ENCODE peak calls at places on chromosome 10, in four cellular contexts. N is upper lobe of left lung, M is esophagus muscularis mucosa, D is HepG2. C is an unnamed sample.

GRCh38 chr10:100357073-100357858 is 10.2 kb downstream of the SCD start:
- DNase-seq in M (no peak), N (no peak), D (no peak), C (no peak)

GRCh38 chr10:76324283-76324682 is 892.9 kb downstream of the LRMDA start:
- DNase-seq in M (no peak), N (no peak), D (no peak), C (no peak)

GRCh38 chr10:71864861-71865473 is 13.9 kb upstream of the PSAP start:
- DNase-seq in N (no peak), D (no peak), M (no peak), C (no peak)

GRCh38 chr10:95501203-95502094 is 59.7 kb downstream of the SORBS1 start:
- DNase-seq in D (peak; percentile 38), N (no peak), M (no peak), C (no peak)

GRCh38 chr10:8181496-8182174 is 127.1 kb downstream of the GATA3 start:
- DNase-seq in N (no peak), M (peak; percentile 42), D (peak; percentile 9), C (no peak)

GRCh38 chr10:119409906-119410305 is 132.6 kb downstream of the RGS10 start:
- DNase-seq in N (peak; percentile 89), D (peak; percentile 75), M (no peak), C (no peak)

GRCh38 chr10:10794056-10794455 is 223.6 kb upstream of the CELF2 start:
- DNase-seq in N (no peak), D (no peak), M (no peak), C (no peak)

GRCh38 chr10:130470286-130470685 is 334.1 kb downstream of the GLRX3 start:
- DNase-seq in M (no peak), D (no peak), N (peak; percentile 40), C (no peak)

GRCh38 chr10:88735661-88736060 is 24.2 kb upstream of the LIPN start:
- DNase-seq in D (no peak), M (no peak), N (no peak), C (no peak)

GRCh38 chr10:129655007-129655678 is 188.1 kb downstream of the MGMT start:
- DNase-seq in M (peak; percentile 82), D (no peak), N (peak; percentile 60), C (no peak)

GRCh38 chr10:126842836-126843235 is 62.4 kb upstream of the DOCK1 start:
- DNase-seq in N (no peak), M (peak; percentile 47), D (no peak), C (no peak)

GRCh38 chr10:128268015-128268722 is 141.9 kb upstream of the MKI67 start:
- DNase-seq in D (peak; percentile 33), N (no peak), M (no peak), C (no peak)

GRCh38 chr10:109429956-109430760 is 493.2 kb downstream of the XPNPEP1 start:
- DNase-seq in D (no peak), M (no peak), N (no peak), C (no peak)

GRCh38 chr10:43958964-43959363 is 310.3 kb upstream of the ZNF32 start:
- DNase-seq in N (no peak), M (peak; percentile 82), D (no peak), C (no peak)

GRCh38 chr10:82692458-82692857 is 817.5 kb downstream of the NRG3 start:
- DNase-seq in D (no peak), N (no peak), M (no peak), C (no peak)

GRCh38 chr10:37381271-37381670 is 255.9 kb downstream of the ANKRD30A start:
- DNase-seq in N (no peak), M (no peak), D (no peak), C (no peak)

GRCh38 chr10:93074137-93074596 is 474 bp downstream of the CYP26A1 start:
- DNase-seq in M (peak; percentile 82), N (no peak), D (no peak), C (no peak)

GRCh38 chr10:9294865-9295264 is 1240.4 kb downstream of the GATA3 start:
- DNase-seq in D (no peak), M (no peak), N (no peak), C (no peak)

GRCh38 chr10:7449063-7449695 is 38.3 kb upstream of the SFMBT2 start:
- DNase-seq in M (no peak), D (no peak), N (no peak), C (no peak)

GRCh38 chr10:13257621-13258150 is 23.5 kb upstream of the UCMA start:
- DNase-seq in N (no peak), D (no peak), M (no peak), C (no peak)

GRCh38 chr10:6406220-6407033 is 173.6 kb downstream of the PRKCQ start:
- DNase-seq in D (peak; percentile 8), M (no peak), N (no peak), C (no peak)

GRCh38 chr10:33859319-33860022 is 525.0 kb upstream of the NRP1 start:
- DNase-seq in N (no peak), D (no peak), M (peak; percentile 21), C (no peak)

GRCh38 chr10:90125966-90126600 is 424.7 kb downstream of the KIF20B start:
- DNase-seq in D (no peak), M (no peak), N (no peak), C (no peak)

GRCh38 chr10:42988069-42988468 is 88.8 kb upstream of the RET start:
- DNase-seq in N (no peak), M (peak; percentile 60), D (no peak), C (no peak)

GRCh38 chr10:124303662-124304418 is 114.9 kb downstream of the OAT start:
- DNase-seq in D (no peak), N (no peak), M (no peak), C (no peak)

GRCh38 chr10:665579-666091 is 23.8 kb downstream of the DIP2C start:
- DNase-seq in D (no peak), N (peak; percentile 55), M (no peak), C (no peak)

GRCh38 chr10:71622656-71623055 is 96.9 kb downstream of the C10orf105 start:
- DNase-seq in D (no peak), N (no peak), M (no peak), C (no peak)

GRCh38 chr10:129161184-129161583 is 305.9 kb upstream of the MGMT start:
- DNase-seq in D (no peak), M (peak; percentile 42), N (no peak), C (no peak)

GRCh38 chr10:133356953-133357292 is 896 bp downstream of the FUOM start:
- DNase-seq in D (no peak), M (no peak), N (no peak), C (no peak)

GRCh38 chr10:114271014-114271778 is 32.1 kb downstream of the VWA2 start:
- DNase-seq in N (no peak), M (no peak), D (no peak), C (peak; percentile 68)

GRCh38 chr10:100750291-100751210 is 5.2 kb downstream of the PAX2 start:
- DNase-seq in N (no peak), D (no peak), M (no peak), C (no peak)

GRCh38 chr10:95401704-95402469 is 111.1 kb upstream of the PDLIM1 start:
- DNase-seq in D (no peak), M (no peak), N (no peak), C (no peak)

GRCh38 chr10:28922127-28922526 is 244.8 kb downstream of the BAMBI start:
- DNase-seq in M (peak; percentile 26), D (peak; percentile 62), N (no peak), C (no peak)

GRCh38 chr10:114413398-114413797 is 9.1 kb upstream of the AFAP1L2 start:
- DNase-seq in D (no peak), M (no peak), N (no peak), C (no peak)

GRCh38 chr10:52759154-52759553 is 13.4 kb downstream of the MBL2 start:
- DNase-seq in M (peak; percentile 55), D (no peak), N (no peak), C (no peak)

GRCh38 chr10:100744980-100745881 is at the start of gene PAX2:
- DNase-seq in D (no peak), M (no peak), N (peak; percentile 83), C (no peak)

GRCh38 chr10:97169063-97169462 is 16.7 kb downstream of the SLIT1 start:
- DNase-seq in D (no peak), N (no peak), M (no peak), C (no peak)

GRCh38 chr10:52212802-52213510 is 101.1 kb upstream of the DKK1 start:
- DNase-seq in D (peak; percentile 64), M (no peak), N (no peak), C (no peak)

GRCh38 chr10:121700416-121700815 is 102.2 kb upstream of the FGFR2 start:
- DNase-seq in D (no peak), M (no peak), N (no peak), C (no peak)
- TF ChIP-seq CTCF in D (no peak), M (no peak), N (no peak), C (no peak)

DNA sequence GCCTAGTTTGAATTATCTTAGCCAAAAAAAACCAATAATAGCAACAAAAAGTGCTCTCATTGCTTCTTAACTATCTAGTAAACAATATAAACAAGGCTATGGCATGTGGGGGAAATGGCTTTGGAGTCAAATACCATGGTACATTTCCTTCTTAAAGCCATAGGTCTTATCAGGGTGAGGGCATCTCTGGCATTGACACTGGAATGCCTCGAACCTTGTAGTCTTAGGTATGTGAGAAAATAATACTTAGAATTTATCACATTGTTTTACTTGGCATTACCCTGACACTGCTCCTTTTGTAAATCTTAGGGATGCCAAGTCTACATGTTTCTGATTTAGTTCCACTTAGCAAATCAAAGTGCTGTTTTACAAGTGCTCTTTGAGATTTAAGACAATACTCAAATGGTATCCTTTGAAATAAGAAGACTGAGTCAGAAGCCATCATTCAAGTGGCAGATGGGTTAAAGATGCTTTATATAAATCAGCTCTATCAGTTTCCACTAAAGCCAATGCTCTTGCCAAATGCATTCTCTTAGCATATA is 155.3 kb downstream of the HPSE2 start:
- DNase-seq in N (no peak), D (no peak), M (no peak), C (no peak)
- TF ChIP-seq POLR2AphosphoS5 in N (no peak), D (no peak), M (no peak), C (no peak)

GRCh38 chr10:49218480-49218879 is 30.3 kb upstream of the TMEM273 start:
- DNase-seq in N (no peak), D (no peak), M (no peak), C (no peak)
- TF ChIP-seq CTCF in N (no peak), D (no peak), M (no peak), C (no peak)

DNA sequence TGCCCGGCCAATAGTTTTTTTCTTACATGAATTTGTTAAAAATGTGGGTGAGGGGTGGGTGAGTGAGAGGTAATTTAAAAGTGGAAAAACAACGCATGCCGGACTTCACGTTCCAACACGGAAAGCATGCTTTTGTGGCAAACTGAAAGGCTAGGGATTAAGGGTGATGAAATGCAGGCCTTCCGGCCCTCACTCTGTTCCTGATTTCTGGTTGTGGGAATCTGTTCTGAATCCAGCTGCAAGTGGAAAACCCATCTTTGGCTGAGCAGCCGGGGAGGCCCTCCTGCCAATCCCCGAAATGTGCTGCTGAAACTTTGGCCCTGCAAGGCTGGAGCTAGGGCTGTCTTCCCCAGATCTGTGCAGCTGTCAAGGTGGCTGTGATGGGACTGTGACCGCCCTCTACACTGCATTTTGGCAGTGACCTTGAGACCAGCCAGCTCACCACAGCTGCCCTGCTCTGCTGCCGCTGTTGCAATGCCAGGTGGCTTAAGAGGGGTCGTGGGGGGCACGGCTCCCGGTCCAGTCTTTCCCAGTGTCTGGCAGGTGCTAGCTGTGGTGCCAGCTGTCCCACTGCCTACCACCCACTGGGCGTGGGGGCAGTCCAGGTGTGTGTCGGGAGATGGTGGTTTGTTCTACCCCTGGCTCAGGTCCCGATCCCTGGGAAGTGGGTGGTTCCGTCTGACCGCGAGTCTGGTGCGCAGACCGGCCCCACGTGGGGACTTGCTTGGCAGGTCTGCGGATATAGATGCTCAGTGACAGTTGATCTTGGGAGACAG is 39.0 kb downstream of the TET1 start:
- DNase-seq in D (peak; percentile 56), M (no peak), N (peak; percentile 59), C (no peak)
- TF ChIP-seq POLR2AphosphoS5 in D (no peak), M (peak; percentile 44), N (peak; percentile 3), C (no peak)

C was measured in suprapubic skin.